ENCODE peak calls at places on chromosomes 7 and 10, in ten cellular contexts. O, V, P, S, U, H, X, J, D and Y are unnamed samples. For H3K9me3, the result is how much of the 10 kb centered on the place peaks cover.

GRCh38 chr10:55747244-55747643 is 613.8 kb downstream of the ZWINT start:
- DNase-seq in O (no peak), V (no peak), P (no peak), S (peak), U (no peak), H (no peak), X (no peak), J (no peak), D (peak), Y (no peak)

GRCh38 chr10:131396108-131397010 is 84.8 kb upstream of the TCERG1L start:
- DNase-seq in O (no peak), V (no peak), P (no peak), S (no peak), U (peak), H (no peak), X (peak), J (no peak), D (peak), Y (no peak)

GRCh38 chr7:145497911-145498525 is 618.6 kb upstream of the CNTNAP2 start:
- DNase-seq in O (no peak), V (no peak), P (peak), S (no peak), U (no peak), H (no peak), X (no peak), J (peak), D (no peak), Y (no peak)

GRCh38 chr10:22222236-22223190 is 4.7 kb upstream of the EBLN1 start:
- DNase-seq in O (no peak), V (no peak), P (no peak), S (no peak), U (no peak), H (no peak), X (no peak), J (no peak), D (no peak), Y (no peak)

GRCh38 chr10:35577915-35578607 is 27.1 kb upstream of the GJD4 start:
- DNase-seq in O (no peak), V (no peak), P (no peak), S (no peak), U (no peak), H (no peak), X (no peak), J (no peak), D (no peak), Y (peak)

GRCh38 chr7:28729276-28729675 is 228.9 kb downstream of the TRIL start:
- DNase-seq in O (no peak), V (no peak), P (peak), S (no peak), U (no peak), H (no peak), X (no peak), J (no peak), D (no peak), Y (no peak)

GRCh38 chr7:64951250-64951848 is 39.5 kb downstream of the ZNF117 start:
- DNase-seq in O (peak), V (no peak), P (peak), S (no peak), U (no peak), H (no peak), X (no peak), J (peak), D (no peak), Y (peak)

GRCh38 chr10:60979667-60980104 is 35.7 kb upstream of the RHOBTB1 start:
- DNase-seq in O (no peak), V (no peak), P (no peak), S (no peak), U (no peak), H (no peak), X (no peak), J (no peak), D (no peak), Y (no peak)

GRCh38 chr7:18497800-18498199 is 2.3 kb downstream of the HDAC9 start:
- DNase-seq in O (no peak), V (no peak), P (no peak), S (no peak), U (no peak), H (no peak), X (no peak), J (no peak), D (no peak), Y (no peak)

GRCh38 chr10:32882076-32882475 is 76.0 kb downstream of the ITGB1 start:
- DNase-seq in O (no peak), V (no peak), P (peak), S (no peak), U (no peak), H (no peak), X (no peak), J (no peak), D (no peak), Y (no peak)

GRCh38 chr7:141072548-141073172 is 1.2 kb upstream of the TMEM178B start:
- DNase-seq in O (peak), V (peak), P (peak), S (peak), U (no peak), H (no peak), X (peak), J (peak), D (no peak), Y (no peak)

GRCh38 chr10:113027574-113028392 is 77.7 kb downstream of the TCF7L2 start:
- DNase-seq in O (no peak), V (no peak), P (no peak), S (no peak), U (no peak), H (no peak), X (no peak), J (peak), D (no peak), Y (peak)

GRCh38 chr7:359226-359775 is 69.3 kb downstream of the FOXL3 start:
- DNase-seq in O (no peak), V (no peak), P (no peak), S (no peak), U (no peak), H (no peak), X (no peak), J (no peak), D (no peak), Y (no peak)

GRCh38 chr7:17312641-17313040 is 14.2 kb downstream of the AHR start:
- DNase-seq in O (no peak), V (no peak), P (no peak), S (no peak), U (no peak), H (no peak), X (no peak), J (no peak), D (no peak), Y (no peak)

GRCh38 chr7:149787428-149788299 is 14.3 kb upstream of the ZNF467 start:
- DNase-seq in O (no peak), V (no peak), P (peak), S (no peak), U (no peak), H (no peak), X (no peak), J (no peak), D (peak), Y (no peak)

GRCh38 chr10:83357004-83357403 is 782.3 kb upstream of the GHITM start:
- DNase-seq in O (no peak), V (no peak), P (no peak), S (no peak), U (no peak), H (no peak), X (no peak), J (no peak), D (no peak), Y (no peak)

GRCh38 chr10:71600856-71601255 is 118.7 kb downstream of the C10orf105 start:
- DNase-seq in O (peak), V (no peak), P (peak), S (no peak), U (no peak), H (no peak), X (no peak), J (peak), D (peak), Y (no peak)

GRCh38 chr10:72337039-72337629 is 17.6 kb downstream of the DNAJB12 start:
- DNase-seq in O (peak), V (peak), P (peak), S (peak), U (peak), H (peak), X (peak), J (peak), D (peak), Y (no peak)

GRCh38 chr7:96174812-96175211 is 147.1 kb downstream of the SLC25A13 start:
- DNase-seq in O (no peak), V (no peak), P (no peak), S (no peak), U (no peak), H (no peak), X (no peak), J (no peak), D (no peak), Y (peak)

GRCh38 chr7:52355059-52355458 is 680.4 kb upstream of the POM121L12 start:
- DNase-seq in O (no peak), V (no peak), P (no peak), S (no peak), U (no peak), H (no peak), X (no peak), J (no peak), D (no peak), Y (peak)

GRCh38 chr10:112584276-112584675 is 137.3 kb downstream of the VTI1A start:
- DNase-seq in O (peak), V (no peak), P (peak), S (no peak), U (no peak), H (no peak), X (no peak), J (no peak), D (no peak), Y (no peak)

GRCh38 chr7:44116789-44117666 is 6.3 kb downstream of the POLD2 start:
- DNase-seq in O (no peak), V (no peak), P (no peak), S (no peak), U (no peak), H (no peak), X (no peak), J (no peak), D (no peak), Y (no peak)

GRCh38 chr10:61464461-61465215 is 11.5 kb upstream of the TMEM26 start:
- DNase-seq in O (peak), V (no peak), P (peak), S (no peak), U (no peak), H (no peak), X (no peak), J (peak), D (no peak), Y (no peak)

GRCh38 chr7:512541-513311 is 6.9 kb downstream of the PDGFA start:
- DNase-seq in O (no peak), V (no peak), P (no peak), S (peak), U (no peak), H (peak), X (no peak), J (no peak), D (peak), Y (no peak)

GRCh38 chr10:66513504-66513903 is 412.3 kb upstream of the LRRTM3 start:
- DNase-seq in O (no peak), V (no peak), P (no peak), S (no peak), U (no peak), H (no peak), X (no peak), J (no peak), D (no peak), Y (no peak)

GRCh38 chr10:24981161-24981710 is 28.8 kb upstream of the PRTFDC1 start:
- DNase-seq in O (no peak), V (no peak), P (no peak), S (no peak), U (no peak), H (no peak), X (no peak), J (peak), D (no peak), Y (no peak)

GRCh38 chr10:61899997-61900828 is 1.3 kb upstream of the ARID5B start:
- DNase-seq in O (peak), V (peak), P (peak), S (peak), U (peak), H (peak), X (peak), J (peak), D (peak), Y (peak)

GRCh38 chr10:30557884-30558283 is 71.7 kb downstream of the LYZL2 start:
- DNase-seq in O (peak), V (no peak), P (peak), S (no peak), U (no peak), H (no peak), X (no peak), J (peak), D (no peak), Y (peak)

GRCh38 chr10:98035599-98035998 is 5.2 kb upstream of the CRTAC1 start:
- DNase-seq in O (no peak), V (no peak), P (no peak), S (no peak), U (no peak), H (no peak), X (no peak), J (no peak), D (no peak), Y (no peak)

GRCh38 chr7:154480817-154481216 is 428.6 kb downstream of the DPP6 start:
- DNase-seq in O (no peak), V (no peak), P (no peak), S (no peak), U (no peak), H (no peak), X (no peak), J (no peak), D (no peak), Y (no peak)

GRCh38 chr10:69897417-69897816 is 95.7 kb downstream of the COL13A1 start:
- DNase-seq in O (no peak), V (no peak), P (no peak), S (no peak), U (no peak), H (no peak), X (no peak), J (no peak), D (no peak), Y (no peak)

GRCh38 chr10:74174533-74174932 is 23.5 kb downstream of the ADK start:
- DNase-seq in O (no peak), V (no peak), P (peak), S (no peak), U (no peak), H (no peak), X (no peak), J (no peak), D (no peak), Y (no peak)

GRCh38 chr10:120996456-120997053 is 145.4 kb downstream of the WDR11 start:
- DNase-seq in O (no peak), V (no peak), P (no peak), S (peak), U (no peak), H (no peak), X (no peak), J (no peak), D (no peak), Y (no peak)

GRCh38 chr7:101635484-101635883 is 6.4 kb upstream of the MYL10 start:
- DNase-seq in O (no peak), V (no peak), P (no peak), S (no peak), U (no peak), H (no peak), X (no peak), J (no peak), D (no peak), Y (no peak)

GRCh38 chr7:28738384-28738783 is 219.7 kb downstream of the TRIL start:
- DNase-seq in O (peak), V (no peak), P (no peak), S (no peak), U (no peak), H (no peak), X (no peak), J (peak), D (no peak), Y (no peak)

GRCh38 chr10:80917636-80918035 is 379.9 kb downstream of the SH2D4B start:
- DNase-seq in O (no peak), V (no peak), P (no peak), S (no peak), U (no peak), H (no peak), X (no peak), J (no peak), D (no peak), Y (no peak)

GRCh38 chr7:159025161-159025779 is 119.4 kb downstream of the VIPR2 start:
- DNase-seq in O (no peak), V (no peak), P (no peak), S (peak), U (no peak), H (no peak), X (no peak), J (peak), D (no peak), Y (no peak)

GRCh38 chr7:43164757-43165156 is 52.3 kb downstream of the HECW1 start:
- DNase-seq in O (peak), V (no peak), P (peak), S (no peak), U (no peak), H (no peak), X (no peak), J (peak), D (no peak), Y (no peak)

GRCh38 chr7:92831716-92832622 is 4.4 kb downstream of the CDK6 start:
- DNase-seq in O (peak), V (peak), P (peak), S (peak), U (no peak), H (no peak), X (no peak), J (peak), D (no peak), Y (peak)

GRCh38 chr7:12385364-12385786 is 18.3 kb downstream of the VWDE start:
- DNase-seq in O (no peak), V (no peak), P (no peak), S (no peak), U (no peak), H (no peak), X (no peak), J (no peak), D (no peak), Y (no peak)

GRCh38 chr7:12386237-12386839 is 17.3 kb downstream of the VWDE start:
- DNase-seq in O (no peak), V (peak), P (no peak), S (no peak), U (no peak), H (no peak), X (no peak), J (no peak), D (no peak), Y (no peak)

GRCh38 chr7:12391922-12392615 is 11.6 kb downstream of the VWDE start:
- DNase-seq in O (no peak), V (no peak), P (no peak), S (no peak), U (no peak), H (no peak), X (no peak), J (no peak), D (no peak), Y (no peak)

GRCh38 chr7:12389089-12389700 is 14.5 kb downstream of the VWDE start:
- DNase-seq in O (peak), V (peak), P (peak), S (peak), U (no peak), H (no peak), X (no peak), J (peak), D (no peak), Y (peak)
- TF ChIP-seq CTCF in O (peak), V (peak), P (peak), S (peak), U (no peak), H (no peak), X (no peak), J (peak), D (peak), Y (peak)

GRCh38 chr10:932589-932988 is 1.1 kb upstream of the LARP4B start:
- DNase-seq in O (no peak), V (no peak), P (no peak), S (no peak), U (peak), H (peak), X (peak), J (no peak), D (no peak), Y (no peak)
- H3K4me3 ChIP-seq in O (no peak), V (no peak), P (no peak), S (no peak), U (peak), H (peak), X (peak), J (no peak), D (peak), Y (no peak)

GRCh38 chr7:157974678-157975230 is 612.9 kb downstream of the PTPRN2 start:
- DNase-seq in O (no peak), V (no peak), P (no peak), S (no peak), U (no peak), H (no peak), X (no peak), J (no peak), D (no peak), Y (no peak)

GRCh38 chr7:157975401-157976372 is 611.9 kb downstream of the PTPRN2 start:
- DNase-seq in O (no peak), V (no peak), P (no peak), S (no peak), U (no peak), H (no peak), X (no peak), J (no peak), D (peak), Y (no peak)

GRCh38 chr7:157973971-157974677 is 613.5 kb downstream of the PTPRN2 start:
- DNase-seq in O (no peak), V (no peak), P (no peak), S (no peak), U (no peak), H (no peak), X (no peak), J (no peak), D (peak), Y (no peak)

GRCh38 chr7:157970744-157971143 is 616.9 kb downstream of the PTPRN2 start:
- DNase-seq in O (no peak), V (no peak), P (no peak), S (no peak), U (no peak), H (no peak), X (no peak), J (no peak), D (no peak), Y (no peak)

GRCh38 chr7:157972914-157973313 is 614.7 kb downstream of the PTPRN2 start:
- DNase-seq in O (no peak), V (no peak), P (no peak), S (no peak), U (no peak), H (no peak), X (no peak), J (no peak), D (no peak), Y (peak)
- H3K9me3 ChIP-seq in O (half or more), V (under half), P (under half), S (under half), U (under half), H (under half), X (under half), J (under half), D (under half), Y (under half)

GRCh38 chr10:114195079-114195478 is 15.9 kb downstream of the TDRD1 start:
- DNase-seq in O (no peak), V (no peak), P (peak), S (no peak), U (no peak), H (no peak), X (no peak), J (no peak), D (no peak), Y (no peak)

GRCh38 chr10:114199239-114199638 is 20.1 kb downstream of the TDRD1 start:
- DNase-seq in O (no peak), V (no peak), P (no peak), S (no peak), U (no peak), H (no peak), X (no peak), J (no peak), D (no peak), Y (no peak)
- TF ChIP-seq CTCF in O (no peak), V (no peak), P (no peak), S (no peak), U (no peak), H (no peak), X (no peak), J (no peak), D (no peak), Y (no peak)